ENCODE peak calls at places on chromosomes 5 and 9, in nine cellular contexts. U, B, X, F, T, A, M, L and W are unnamed samples.

GRCh38 chr9:84331119-84331791 is 9.3 kb downstream of the SLC28A3 start:
- DNase-seq in U (no peak), B (no peak), X (peak; percentile 40), F (no peak), T (no peak), A (no peak), M (no peak), L (no peak), W (no peak)

GRCh38 chr9:118732998-118733397 is 636.2 kb downstream of the BRINP1 start:
- DNase-seq in U (no peak), B (no peak), X (no peak), F (no peak), T (no peak), A (no peak), M (no peak), L (no peak), W (no peak)

GRCh38 chr5:100709771-100710170 is 174.6 kb downstream of the FAM174A start:
- DNase-seq in U (no peak), B (no peak), X (no peak), F (peak; percentile 66), T (no peak), A (no peak), M (no peak), L (no peak), W (no peak)

GRCh38 chr5:44779167-44779566 is 29.6 kb upstream of the MRPS30 start:
- DNase-seq in U (no peak), B (no peak), X (no peak), F (no peak), T (no peak), A (no peak), M (no peak), L (no peak), W (no peak)

GRCh38 chr5:126464016-126464415 is 40.8 kb downstream of the GRAMD2B start:
- DNase-seq in U (no peak), B (peak; percentile 47), X (no peak), F (no peak), T (no peak), A (no peak), M (no peak), L (no peak), W (no peak)

GRCh38 chr5:91151947-91152346 is 231.2 kb downstream of the ARRDC3 start:
- DNase-seq in U (no peak), B (no peak), X (peak; percentile 70), F (no peak), T (peak; percentile 25), A (peak; percentile 73), M (no peak), L (peak; percentile 76), W (peak; percentile 98)

GRCh38 chr5:16916262-16916878 is 19.7 kb downstream of the MYO10 start:
- DNase-seq in U (no peak), B (no peak), X (peak; percentile 85), F (no peak), T (no peak), A (no peak), M (peak; percentile 86), L (peak; percentile 55), W (no peak)

GRCh38 chr5:57494104-57495098 is 11.8 kb upstream of the ACTBL2 start:
- DNase-seq in U (peak; percentile 73), B (peak; percentile 83), X (peak; percentile 95), F (no peak), T (peak; percentile 41), A (no peak), M (peak; percentile 74), L (peak; percentile 95), W (peak; percentile 78)

GRCh38 chr5:53027913-53028312 is 38.8 kb downstream of the ITGA2 start:
- DNase-seq in U (peak; percentile 72), B (no peak), X (peak; percentile 82), F (no peak), T (no peak), A (no peak), M (no peak), L (no peak), W (no peak)

GRCh38 chr9:101311759-101312420 is 72.9 kb downstream of the BAAT start:
- DNase-seq in U (no peak), B (peak; percentile 80), X (peak; percentile 53), F (no peak), T (no peak), A (no peak), M (peak; percentile 16), L (peak; percentile 61), W (peak; percentile 49)

GRCh38 chr5:127615916-127616315 is 33.0 kb upstream of the CTXN3 start:
- DNase-seq in U (no peak), B (no peak), X (peak; percentile 14), F (no peak), T (no peak), A (no peak), M (peak; percentile 15), L (no peak), W (no peak)

GRCh38 chr5:135821802-135822201 is 12.7 kb upstream of the SLC25A48 start:
- DNase-seq in U (no peak), B (no peak), X (no peak), F (no peak), T (no peak), A (no peak), M (no peak), L (no peak), W (no peak)

GRCh38 chr5:140225396-140225795 is 50.4 kb downstream of the CYSTM1 start:
- DNase-seq in U (no peak), B (no peak), X (no peak), F (no peak), T (no peak), A (no peak), M (no peak), L (no peak), W (no peak)

GRCh38 chr9:94084314-94084713 is at the start of gene PTPDC1:
- DNase-seq in U (no peak), B (no peak), X (peak; percentile 38), F (peak; percentile 74), T (no peak), A (no peak), M (peak; percentile 32), L (peak; percentile 62), W (no peak)

GRCh38 chr5:68464424-68464823 is 248.9 kb downstream of the PIK3R1 start:
- DNase-seq in U (no peak), B (peak; percentile 68), X (no peak), F (no peak), T (no peak), A (no peak), M (no peak), L (no peak), W (peak; percentile 70)

GRCh38 chr9:109996936-109997580 is 210.9 kb downstream of the C9orf152 start:
- DNase-seq in U (no peak), B (no peak), X (no peak), F (no peak), T (no peak), A (no peak), M (no peak), L (no peak), W (no peak)

GRCh38 chr9:109992293-109992692 is 212.3 kb downstream of the PALM2AKAP2 start:
- DNase-seq in U (no peak), B (no peak), X (no peak), F (no peak), T (no peak), A (no peak), M (no peak), L (no peak), W (no peak)

GRCh38 chr9:109993250-109993978 is 213.4 kb downstream of the PALM2AKAP2 start:
- DNase-seq in U (no peak), B (no peak), X (no peak), F (no peak), T (no peak), A (no peak), M (no peak), L (no peak), W (no peak)

GRCh38 chr9:109997682-109998081 is 210.3 kb downstream of the C9orf152 start:
- DNase-seq in U (no peak), B (no peak), X (no peak), F (no peak), T (no peak), A (no peak), M (no peak), L (no peak), W (no peak)
- H3K4me3 ChIP-seq in U (no peak overlapping the region), B (no peak overlapping the region), X (no peak overlapping the region), F (no peak overlapping the region), T (no peak overlapping the region), A (no peak overlapping the region), M (no peak overlapping the region), L (no peak overlapping the region), W (no peak overlapping the region)

DNA sequence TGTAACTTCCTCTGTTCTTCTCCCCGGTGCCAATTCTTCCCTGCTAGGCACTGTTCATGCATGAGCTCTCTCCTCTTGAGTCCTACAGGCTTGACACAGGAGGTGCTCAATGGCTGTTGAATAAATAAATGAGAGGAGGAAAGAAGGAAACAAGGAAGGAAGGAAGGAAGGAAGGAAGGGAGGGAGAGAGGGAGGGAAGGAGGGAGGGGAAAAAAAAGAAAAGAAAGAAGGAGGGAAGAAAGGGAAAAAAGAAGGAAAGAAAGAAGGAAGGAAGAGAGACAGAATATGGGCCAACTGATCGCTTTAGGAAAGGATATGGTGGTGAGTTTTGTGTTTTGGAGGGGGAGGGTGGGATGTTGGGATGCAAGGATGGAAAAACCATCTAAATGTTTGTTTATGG is 6.4 kb downstream of the KCNMB1 start:
- DNase-seq in U (no peak), B (no peak), X (no peak), F (no peak), T (no peak), A (no peak), M (no peak), L (no peak), W (no peak)
- TF ChIP-seq CTCF in U (no peak), B (no peak), X (no peak), F (no peak), T (no peak), A (no peak), M (no peak), L (no peak), W (no peak)

DNA sequence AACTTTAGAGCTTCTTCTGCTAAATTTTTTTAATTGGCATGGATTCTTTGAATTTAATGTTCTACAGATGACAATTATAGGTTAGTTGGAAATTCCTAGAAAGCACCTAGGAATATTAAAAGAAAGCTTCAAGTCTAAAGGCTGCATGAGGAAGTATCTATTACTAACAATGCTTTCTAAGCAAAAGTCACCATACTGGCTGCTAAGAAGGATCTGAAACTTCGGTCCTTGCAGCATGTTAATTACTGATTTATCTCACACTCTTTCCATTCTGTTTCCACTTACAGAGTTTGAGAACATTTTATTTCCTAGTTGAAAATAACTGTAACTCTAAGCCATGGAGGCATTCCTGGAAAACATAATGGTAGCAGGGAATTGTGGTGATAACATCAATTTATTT is 8.4 kb downstream of the SEMA6A start:
- DNase-seq in U (no peak), B (no peak), X (no peak), F (no peak), T (no peak), A (no peak), M (no peak), L (no peak), W (no peak)
- H3K4me3 ChIP-seq in U (no peak overlapping the region), B (no peak overlapping the region), X (no peak overlapping the region), F (no peak overlapping the region), T (no peak overlapping the region), A (no peak overlapping the region), M (no peak overlapping the region), L (no peak overlapping the region), W (no peak overlapping the region)

GRCh38 chr5:73295447-73295846 is 122.5 kb downstream of the TMEM174 start:
- DNase-seq in U (no peak), B (peak; percentile 9), X (no peak), F (no peak), T (no peak), A (no peak), M (no peak), L (no peak), W (no peak)
- TF ChIP-seq CTCF in U (no peak), B (no peak), X (no peak), F (no peak), T (no peak), A (peak; percentile 16), M (no peak), L (peak; percentile 16), W (peak; percentile 43)

GRCh38 chr5:151141535-151141934 is 16.0 kb downstream of the ANXA6 start:
- DNase-seq in U (no peak), B (peak; percentile 91), X (no peak), F (peak; percentile 66), T (peak; percentile 59), A (no peak), M (no peak), L (no peak), W (no peak)
- H3K4me3 ChIP-seq in U (no peak overlapping the region), B (peak overlapping the region; percentile 59), X (no peak overlapping the region), F (no peak overlapping the region), T (no peak overlapping the region), A (no peak overlapping the region), M (no peak overlapping the region), L (no peak overlapping the region), W (no peak overlapping the region)